ENCODE peak calls at places on chromosomes 7 and 10, in eight cellular contexts. A is stomach, S is SK-N-SH, C is upper lobe of left lung, O is transverse colon, Q is breast epithelium, R is GM12878, L is suprapubic skin. H is an unnamed sample.

GRCh38 chr10:75401569-75402485 is at the start of gene ZNF503:
- DNase-seq in R (peak; percentile 27), O (peak; percentile 94), L (peak; percentile 99), S (peak; percentile 95), A (peak; percentile 97), C (peak; percentile 98), Q (peak; percentile 94), H (peak; percentile 99)

GRCh38 chr7:8260871-8261707 is 878 bp downstream of the ICA1 start:
- DNase-seq in Q (peak; percentile 73), L (peak; percentile 82), S (peak; percentile 74), R (no peak), C (no peak), O (peak; percentile 61), A (peak; percentile 67), H (peak; percentile 43)

GRCh38 chr10:29880856-29881255 is 178.5 kb downstream of the JCAD start:
- DNase-seq in O (no peak), Q (no peak), R (no peak), L (no peak), A (no peak), S (no peak), C (no peak), H (no peak)

GRCh38 chr7:157442993-157443831 is 106.4 kb downstream of the DNAJB6 start:
- DNase-seq in S (no peak), O (no peak), Q (peak; percentile 40), A (peak; percentile 24), C (no peak), L (peak; percentile 79), R (no peak), H (no peak)

GRCh38 chr7:6271091-6271658 is 1.2 kb downstream of the CYTH3 start:
- DNase-seq in A (peak; percentile 55), R (no peak), O (peak; percentile 62), Q (peak; percentile 54), L (no peak), S (peak; percentile 79), C (no peak), H (no peak)

GRCh38 chr10:132910186-132910880 is 32.0 kb downstream of the CFAP46 start:
- DNase-seq in Q (peak; percentile 45), O (peak; percentile 3), R (no peak), A (no peak), S (no peak), L (no peak), C (peak; percentile 68), H (no peak)

GRCh38 chr10:12250181-12250580 is 54.2 kb downstream of the CDC123 start:
- DNase-seq in O (no peak), R (no peak), A (no peak), C (peak; percentile 52), L (no peak), S (no peak), Q (no peak), H (no peak)

GRCh38 chr10:3898821-3899220 is 113.8 kb upstream of the KLF6 start:
- DNase-seq in L (no peak), C (no peak), O (no peak), R (no peak), Q (no peak), S (no peak), A (peak; percentile 59), H (peak; percentile 93)

GRCh38 chr7:134593530-134594392 is 44.9 kb downstream of the AKR1B15 start:
- DNase-seq in L (no peak), O (peak; percentile 41), A (peak; percentile 81), C (no peak), S (peak; percentile 10), R (no peak), Q (peak; percentile 60), H (peak; percentile 24)

GRCh38 chr10:71324743-71325142 is 5.7 kb downstream of the SLC29A3 start:
- DNase-seq in S (no peak), O (no peak), R (no peak), A (no peak), L (no peak), Q (no peak), C (no peak), H (no peak)

GRCh38 chr7:121755818-121756501 is 117.0 kb upstream of the PTPRZ1 start:
- DNase-seq in A (peak; percentile 49), L (no peak), R (no peak), O (no peak), C (peak; percentile 1), Q (no peak), S (no peak), H (peak; percentile 6)

GRCh38 chr10:99828464-99828863 is 46.0 kb downstream of the ABCC2 start:
- DNase-seq in S (no peak), Q (no peak), A (no peak), C (no peak), L (no peak), R (peak; percentile 12), O (no peak), H (no peak)

GRCh38 chr7:153948055-153948454 is 104.1 kb upstream of the DPP6 start:
- DNase-seq in Q (no peak), C (no peak), R (no peak), O (no peak), A (no peak), L (no peak), S (no peak), H (no peak)

GRCh38 chr10:71075759-71076472 is 136.5 kb upstream of the UNC5B start:
- DNase-seq in C (no peak), S (peak; percentile 44), A (no peak), O (peak; percentile 2), Q (peak; percentile 47), R (no peak), L (peak; percentile 77), H (no peak)

GRCh38 chr10:1598393-1599153 is 138.8 kb downstream of the ADARB2 start:
- DNase-seq in A (no peak), L (no peak), S (no peak), R (no peak), C (no peak), Q (no peak), O (no peak), H (no peak)

GRCh38 chr10:72557362-72557761 is 68.5 kb downstream of the MICU1 start:
- DNase-seq in O (no peak), L (no peak), A (no peak), S (no peak), Q (no peak), C (no peak), R (no peak), H (no peak)

GRCh38 chr10:50631052-50631451 is 7.3 kb upstream of the SGMS1 start:
- DNase-seq in A (no peak), L (no peak), C (peak; percentile 71), O (no peak), Q (no peak), R (no peak), S (no peak), H (no peak)

GRCh38 chr10:101901340-101901739 is 57.7 kb upstream of the KCNIP2 start:
- DNase-seq in L (no peak), R (peak; percentile 77), O (no peak), Q (no peak), S (no peak), A (no peak), C (no peak), H (no peak)
- TF ChIP-seq POLR2AphosphoS5 in L (no peak), R (peak; percentile 67), O (no peak), Q (no peak), S (no peak), A (no peak), C (no peak), H (no peak)

DNA sequence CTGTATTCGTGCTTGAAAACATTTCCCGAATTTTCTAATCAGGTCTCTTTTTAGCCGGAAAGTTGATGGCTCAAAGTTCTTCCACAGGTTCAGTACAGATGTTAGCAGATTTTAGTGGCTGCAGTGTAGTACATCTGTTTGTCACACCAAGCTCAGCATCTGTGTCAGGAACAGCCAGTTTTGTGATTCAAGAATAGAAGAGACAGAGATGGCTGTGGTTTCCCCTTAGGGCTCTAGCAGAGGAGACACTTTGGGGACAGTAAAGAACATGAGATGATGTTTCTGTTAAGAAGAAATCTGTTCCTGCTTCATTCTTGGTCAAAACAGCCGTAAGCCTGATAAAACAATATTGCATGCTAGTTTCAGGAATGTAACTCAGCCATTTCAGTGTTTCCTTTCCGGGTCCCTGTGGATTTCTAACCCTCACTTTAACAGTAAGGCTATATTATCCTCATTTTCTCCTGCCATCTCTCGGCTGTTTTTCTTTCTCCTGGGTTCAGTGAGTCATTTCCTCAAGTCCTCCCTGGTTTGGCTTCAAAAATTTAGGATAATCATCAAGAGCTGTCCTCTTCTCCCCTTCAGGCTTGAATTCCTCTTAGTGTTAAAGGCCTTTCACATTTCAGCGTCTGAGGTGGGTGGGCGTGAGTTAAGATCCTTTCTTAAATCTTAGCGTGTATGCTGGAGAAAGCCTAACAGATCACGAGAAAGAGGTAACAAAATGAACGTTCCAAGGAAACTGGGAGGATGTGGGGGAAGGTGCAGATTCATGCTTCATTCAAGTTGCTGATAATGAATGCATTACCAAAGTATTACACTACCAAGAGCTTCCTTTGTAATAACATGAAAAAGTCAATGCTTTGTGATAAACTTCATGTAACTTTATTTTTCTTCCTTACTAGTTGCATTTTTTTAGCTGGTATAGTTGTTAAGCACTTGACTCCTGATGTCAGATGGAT is 37.1 kb upstream of the BICC1 start:
- DNase-seq in L (no peak), O (no peak), A (no peak), S (no peak), Q (no peak), C (no peak), R (no peak), H (no peak)
- H3K27ac ChIP-seq in L (no peak overlapping the region), O (peak overlapping the region; percentile 28), A (no peak overlapping the region), S (peak overlapping the region; percentile 89), Q (peak overlapping the region; percentile 79), C (no peak overlapping the region), R (no peak overlapping the region), H (no peak overlapping the region)

GRCh38 chr7:155867734-155868400 is 55.6 kb upstream of the SHH start:
- DNase-seq in R (no peak), O (no peak), Q (no peak), C (no peak), L (peak; percentile 20), S (no peak), A (peak; percentile 31), H (no peak)
- TF ChIP-seq POLR2AphosphoS5 in R (no peak), O (no peak), Q (no peak), C (no peak), L (no peak), S (no peak), A (no peak), H (no peak)

GRCh38 chr10:317926-318325 is 182.7 kb downstream of the ZMYND11 start:
- DNase-seq in A (no peak), Q (no peak), C (no peak), O (no peak), L (no peak), S (no peak), R (no peak), H (no peak)

GRCh38 chr10:314381-314780 is 179.1 kb downstream of the ZMYND11 start:
- DNase-seq in R (no peak), L (no peak), S (no peak), Q (no peak), A (no peak), O (no peak), C (no peak), H (no peak)

GRCh38 chr10:317219-317868 is 182.1 kb downstream of the ZMYND11 start:
- DNase-seq in O (peak; percentile 17), L (no peak), R (peak; percentile 82), Q (no peak), C (no peak), A (no peak), S (no peak), H (no peak)

GRCh38 chr10:314871-315270 is 179.6 kb downstream of the ZMYND11 start:
- DNase-seq in Q (no peak), R (no peak), L (no peak), C (no peak), O (no peak), A (no peak), S (no peak), H (no peak)

DNA sequence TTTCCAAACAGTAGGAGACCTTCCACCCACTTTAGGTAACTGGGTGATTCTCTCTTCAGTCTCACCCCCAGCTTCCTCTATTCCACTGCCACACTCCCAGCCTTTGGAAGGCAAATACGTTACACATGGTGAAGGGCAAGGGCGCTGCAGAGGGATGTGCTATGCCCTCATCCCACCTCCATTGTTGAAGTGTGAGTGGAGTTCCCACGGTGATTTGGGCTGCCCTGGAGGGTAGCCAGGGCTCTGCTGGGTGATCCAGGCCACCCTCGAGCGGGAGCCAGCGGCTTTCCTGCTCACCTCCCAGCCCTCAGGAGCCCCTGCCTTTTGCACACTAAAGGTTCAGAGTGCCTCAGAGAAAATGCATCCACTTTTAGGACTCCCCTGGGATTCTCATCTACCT is 181.1 kb downstream of the ZMYND11 start:
- DNase-seq in S (no peak), A (no peak), C (no peak), R (no peak), Q (no peak), O (no peak), L (no peak), H (no peak)
- H3K27ac ChIP-seq in S (no peak overlapping the region), A (no peak overlapping the region), C (no peak overlapping the region), R (no peak overlapping the region), Q (no peak overlapping the region), O (no peak overlapping the region), L (no peak overlapping the region), H (no peak overlapping the region)

H was measured in prostate gland.